ENCODE peak calls at places on chromosomes 3 and 15, in seven cellular contexts. S is KBM-7; H is EL; L is GM13977; W is NCI-H2081; G is stimulated activated CD4-positive, alpha-beta T cell treated with anti-CD3 and anti-CD28 coated beads, Interleukin-2, amount 100 ng/mL, for 24 hours; Q is stimulated activated naive CD8-positive, alpha-beta T cell treated with anti-CD3 and anti-CD28 coated beads, Interleukin-15, Interleukin-2, amounts not matched to agents 100 U/mL and 50 U/mL, for 24 hours. I is an unnamed sample.

GRCh38 chr15:63476229-63476632 is 28.2 kb upstream of the USP3 start:
- DNase-seq in S (no peak), H (peak), L (no peak), W (no peak), G (no peak), Q (no peak), I (no peak)

GRCh38 chr15:52263563-52263962 is 32.0 kb downstream of the MYO5C start:
- DNase-seq in S (no peak), H (no peak), L (no peak), W (no peak), G (no peak), Q (no peak), I (no peak)

GRCh38 chr3:79983063-79983561 is 215.3 kb upstream of the ROBO1 start:
- DNase-seq in S (no peak), H (no peak), L (no peak), W (no peak), G (no peak), Q (no peak), I (no peak)

GRCh38 chr15:23645379-23646164 is 2.1 kb downstream of the MAGEL2 start:
- DNase-seq in S (no peak), H (no peak), L (no peak), W (no peak), G (no peak), Q (no peak), I (peak)

GRCh38 chr3:10950476-10951294 is 41.9 kb upstream of the SLC6A1 start:
- DNase-seq in S (peak), H (peak), L (peak), W (no peak), G (no peak), Q (no peak), I (no peak)

GRCh38 chr3:126467611-126467955 is 8.1 kb downstream of the ZXDC start:
- DNase-seq in S (no peak), H (no peak), L (no peak), W (no peak), G (no peak), Q (no peak), I (no peak)

GRCh38 chr3:73188707-73189106 is 127.2 kb downstream of the EBLN2 start:
- DNase-seq in S (no peak), H (no peak), L (no peak), W (peak), G (no peak), Q (no peak), I (no peak)

GRCh38 chr15:36415643-36416042 is 163.8 kb upstream of the CDIN1 start:
- DNase-seq in S (no peak), H (peak), L (no peak), W (no peak), G (no peak), Q (no peak), I (no peak)

GRCh38 chr3:115819785-115820384 is 196.6 kb downstream of the GAP43 start:
- DNase-seq in S (peak), H (peak), L (peak), W (peak), G (peak), Q (peak), I (peak)

GRCh38 chr3:106068795-106069194 is 200.0 kb upstream of the CBLB start:
- DNase-seq in S (no peak), H (no peak), L (peak), W (no peak), G (no peak), Q (no peak), I (no peak)

GRCh38 chr3:115548611-115549010 is 74.7 kb upstream of the GAP43 start:
- DNase-seq in S (no peak), H (no peak), L (no peak), W (no peak), G (no peak), Q (no peak), I (no peak)

GRCh38 chr3:179452166-179452544 is 885 bp upstream of the GNB4 start:
- DNase-seq in S (peak), H (peak), L (no peak), W (no peak), G (no peak), Q (no peak), I (no peak)

GRCh38 chr3:108820586-108820985 is 2.0 kb upstream of the TRAT1 start:
- DNase-seq in S (no peak), H (peak), L (no peak), W (no peak), G (no peak), Q (no peak), I (no peak)

GRCh38 chr3:61493339-61493738 is 68.0 kb upstream of the PTPRG start:
- DNase-seq in S (no peak), H (no peak), L (no peak), W (no peak), G (no peak), Q (no peak), I (no peak)

GRCh38 chr3:71102111-71103039 is 481.2 kb downstream of the FOXP1 start:
- DNase-seq in S (no peak), H (peak), L (no peak), W (peak), G (no peak), Q (no peak), I (no peak)

GRCh38 chr3:132399054-132399929 is 18.0 kb upstream of the DNAJC13 start:
- DNase-seq in S (peak), H (peak), L (peak), W (peak), G (peak), Q (no peak), I (no peak)

GRCh38 chr3:119911748-119912147 is 129.8 kb downstream of the NR1I2 start:
- DNase-seq in S (no peak), H (no peak), L (no peak), W (no peak), G (no peak), Q (no peak), I (no peak)

GRCh38 chr15:57947781-57948180 is 117.7 kb downstream of the ALDH1A2 start:
- DNase-seq in S (no peak), H (no peak), L (no peak), W (no peak), G (no peak), Q (no peak), I (no peak)

GRCh38 chr15:40250771-40251454 is 12.1 kb downstream of the PAK6 start:
- DNase-seq in S (no peak), H (no peak), L (no peak), W (no peak), G (no peak), Q (no peak), I (no peak)

GRCh38 chr15:64460737-64461576 is 579 bp downstream of the ZNF609 start:
- DNase-seq in S (peak), H (peak), L (peak), W (peak), G (peak), Q (peak), I (peak)

GRCh38 chr15:92681141-92681622 is 25.6 kb upstream of the FAM174B start:
- DNase-seq in S (no peak), H (peak), L (no peak), W (no peak), G (no peak), Q (no peak), I (peak)

GRCh38 chr15:60945196-60945595 is 283.9 kb downstream of the RORA start:
- DNase-seq in S (no peak), H (no peak), L (no peak), W (peak), G (no peak), Q (no peak), I (peak)

GRCh38 chr15:67091073-67091965 is 25.9 kb downstream of the SMAD3 start:
- DNase-seq in S (peak), H (peak), L (peak), W (no peak), G (peak), Q (peak), I (peak)

GRCh38 chr15:61038387-61038786 is 190.7 kb downstream of the RORA start:
- DNase-seq in S (no peak), H (no peak), L (no peak), W (peak), G (no peak), Q (no peak), I (peak)

GRCh38 chr15:78907577-78907976 is 34.9 kb downstream of the MORF4L1 start:
- DNase-seq in S (peak), H (no peak), L (no peak), W (no peak), G (no peak), Q (no peak), I (no peak)

GRCh38 chr15:93088981-93089854 is at the start of gene RGMA:
- DNase-seq in S (no peak), H (no peak), L (peak), W (peak), G (peak), Q (peak), I (no peak)

GRCh38 chr3:11900844-11901243 is 54.2 kb upstream of the TAMM41 start:
- DNase-seq in S (no peak), H (no peak), L (no peak), W (no peak), G (no peak), Q (no peak), I (no peak)